ENCODE peak calls at places on chromosome 3, in eight cellular contexts. H is ascending aorta, L is body of pancreas, N is GM23338, W is cardiac muscle cell, D is BE2C, C is upper lobe of left lung, T is mammary epithelial cell. J is an unnamed sample. For H3K4me1, the result is how much of the 10 kb centered on the place peaks cover.

GRCh38 chr3:46065294-46065705 is 38.0 kb upstream of the XCR1 start:
- DNase-seq in H (no peak), L (peak), N (no peak), W (peak), D (peak), C (peak), T (peak), J (no peak)

GRCh38 chr3:129441782-129442181 is 1.8 kb downstream of the IFT122 start:
- DNase-seq in H (no peak), L (peak), N (no peak), W (peak), D (peak), C (no peak), T (no peak), J (no peak)

GRCh38 chr3:51802091-51802720 is 23.2 kb upstream of the IQCF6 start:
- DNase-seq in H (no peak), L (no peak), N (peak), W (peak), D (no peak), C (no peak), T (no peak), J (no peak)

GRCh38 chr3:150407818-150408231 is 273 bp upstream of the TSC22D2 start:
- DNase-seq in H (peak), L (peak), N (peak), W (no peak), D (peak), C (peak), T (no peak), J (no peak)

GRCh38 chr3:129836381-129837056 is 57.0 kb downstream of the TMCC1 start:
- DNase-seq in H (no peak), L (no peak), N (peak), W (no peak), D (no peak), C (no peak), T (no peak), J (no peak)

GRCh38 chr3:52532517-52532837 is 1.2 kb downstream of the NT5DC2 start:
- DNase-seq in H (no peak), L (peak), N (no peak), W (no peak), D (peak), C (peak), T (no peak), J (no peak)

GRCh38 chr3:153961498-153961897 is 159.7 kb upstream of the ARHGEF26 start:
- DNase-seq in H (no peak), L (no peak), N (peak), W (peak), D (no peak), C (no peak), T (no peak), J (no peak)

GRCh38 chr3:58998476-58999117 is 51.2 kb downstream of the CFAP20DC start:
- DNase-seq in H (no peak), L (no peak), N (no peak), W (no peak), D (peak), C (no peak), T (peak), J (no peak)

GRCh38 chr3:100040846-100041245 is 73.5 kb downstream of the FILIP1L start:
- DNase-seq in H (no peak), L (no peak), N (no peak), W (no peak), D (no peak), C (no peak), T (no peak), J (no peak)

GRCh38 chr3:49415931-49416601 is 3.8 kb downstream of the TCTA start:
- DNase-seq in H (no peak), L (peak), N (no peak), W (no peak), D (no peak), C (peak), T (no peak), J (no peak)

GRCh38 chr3:177832862-177833261 is 635.6 kb upstream of the TBL1XR1 start:
- DNase-seq in H (no peak), L (no peak), N (no peak), W (no peak), D (no peak), C (no peak), T (no peak), J (no peak)

GRCh38 chr3:66140763-66141372 is 79.9 kb upstream of the SLC25A26 start:
- DNase-seq in H (no peak), L (no peak), N (no peak), W (no peak), D (no peak), C (no peak), T (peak), J (no peak)

GRCh38 chr3:128436214-128436613 is 30.5 kb downstream of the DNAJB8 start:
- DNase-seq in H (no peak), L (no peak), N (no peak), W (no peak), D (peak), C (no peak), T (no peak), J (no peak)

GRCh38 chr3:25781758-25782594 is 1.3 kb downstream of the NGLY1 start:
- DNase-seq in H (no peak), L (no peak), N (no peak), W (no peak), D (no peak), C (no peak), T (no peak), J (no peak)

GRCh38 chr3:45560270-45561020 is 34.1 kb upstream of the LIMD1 start:
- DNase-seq in H (peak), L (peak), N (no peak), W (no peak), D (no peak), C (no peak), T (no peak), J (no peak)

GRCh38 chr3:108134555-108134880 is 43.7 kb upstream of the CD47 start:
- DNase-seq in H (no peak), L (no peak), N (no peak), W (no peak), D (no peak), C (no peak), T (no peak), J (no peak)
- H3K4me3 ChIP-seq in H (no peak), L (no peak), N (no peak), W (no peak), D (no peak), C (no peak), T (no peak), J (no peak)

GRCh38 chr3:195117978-195118581 is 152.9 kb downstream of the XXYLT1 start:
- DNase-seq in H (no peak), L (no peak), N (peak), W (no peak), D (no peak), C (no peak), T (peak), J (peak)
- TF ChIP-seq CTCF in H (no peak), L (no peak), N (peak), W (peak), D (no peak), C (no peak), T (no peak), J (peak)

GRCh38 chr3:133451309-133451708 is 51.5 kb downstream of the BFSP2 start:
- DNase-seq in H (no peak), L (no peak), N (no peak), W (no peak), D (no peak), C (no peak), T (no peak), J (no peak)
- H3K4me1 ChIP-seq in H (under half), L (under half), N (under half), W (under half), D (under half), C (under half), T (under half), J (under half)

GRCh38 chr3:123616593-123616992 is 31.7 kb upstream of the HACD2 start:
- DNase-seq in H (no peak), L (no peak), N (no peak), W (no peak), D (no peak), C (no peak), T (no peak), J (no peak)

GRCh38 chr3:123621510-123622189 is 36.8 kb upstream of the HACD2 start:
- DNase-seq in H (no peak), L (no peak), N (no peak), W (no peak), D (no peak), C (no peak), T (no peak), J (peak)

GRCh38 chr3:123620338-123620737 is 35.5 kb upstream of the HACD2 start:
- DNase-seq in H (no peak), L (no peak), N (no peak), W (no peak), D (no peak), C (no peak), T (peak), J (no peak)

GRCh38 chr3:123618768-123619484 is 34.1 kb upstream of the HACD2 start:
- DNase-seq in H (peak), L (peak), N (no peak), W (peak), D (peak), C (peak), T (peak), J (no peak)

GRCh38 chr3:123618076-123618703 is 33.3 kb upstream of the HACD2 start:
- DNase-seq in H (no peak), L (no peak), N (no peak), W (no peak), D (no peak), C (no peak), T (no peak), J (no peak)
- H3K4me3 ChIP-seq in H (peak), L (no peak), N (no peak), W (no peak), D (no peak), C (no peak), T (no peak), J (no peak)

GRCh38 chr3:55519016-55519415 is 31.9 kb upstream of the WNT5A start:
- DNase-seq in H (no peak), L (no peak), N (no peak), W (no peak), D (no peak), C (no peak), T (peak), J (peak)

GRCh38 chr3:55521086-55522060 is 34.3 kb upstream of the WNT5A start:
- DNase-seq in H (no peak), L (no peak), N (peak), W (no peak), D (no peak), C (no peak), T (peak), J (no peak)

GRCh38 chr3:55516391-55517030 is 29.4 kb upstream of the WNT5A start:
- DNase-seq in H (no peak), L (no peak), N (no peak), W (no peak), D (no peak), C (no peak), T (no peak), J (no peak)

GRCh38 chr3:55515550-55516246 is 28.6 kb upstream of the WNT5A start:
- DNase-seq in H (no peak), L (no peak), N (no peak), W (no peak), D (no peak), C (no peak), T (no peak), J (no peak)

DNA sequence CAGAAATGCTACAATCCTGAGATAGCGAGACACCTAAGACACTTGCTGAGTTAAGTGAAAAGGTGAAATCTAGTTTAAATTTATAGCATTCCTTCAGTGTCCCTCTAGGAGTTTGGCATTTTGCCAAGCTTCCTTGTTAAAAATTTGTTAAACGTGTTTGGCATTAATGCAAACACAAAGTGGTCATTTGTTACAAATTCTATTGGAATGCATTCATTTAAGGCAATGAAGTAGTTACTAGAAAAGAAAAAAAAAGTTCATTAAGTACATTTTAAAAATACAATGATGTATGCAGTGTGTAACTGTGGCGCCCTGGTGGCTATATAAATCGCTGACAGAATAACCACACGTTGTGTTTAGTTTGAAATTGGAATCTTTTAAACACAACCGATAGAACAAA is 31.3 kb upstream of the WNT5A start:
- DNase-seq in H (no peak), L (no peak), N (no peak), W (no peak), D (no peak), C (no peak), T (peak), J (no peak)
- TF ChIP-seq CTCF in H (no peak), L (no peak), N (no peak), W (no peak), D (no peak), C (no peak), T (peak), J (no peak)

DNA sequence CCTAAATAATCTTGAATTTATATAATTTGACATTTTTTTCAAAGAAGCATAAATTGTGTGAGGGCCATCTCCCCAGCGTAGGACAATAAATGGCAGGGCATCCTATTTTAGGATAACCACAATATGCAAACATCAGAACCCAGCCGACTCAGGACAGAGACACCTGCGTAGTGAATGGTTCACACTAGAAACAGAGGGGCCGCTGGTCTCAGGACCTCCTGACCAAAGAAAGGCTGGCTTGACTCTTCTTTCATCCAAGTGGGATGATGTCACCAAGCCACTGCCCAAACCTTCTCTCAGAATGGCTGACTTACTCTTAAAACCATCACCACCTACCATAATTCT is 162.1 kb downstream of the FOXP1 start:
- DNase-seq in H (no peak), L (no peak), N (no peak), W (no peak), D (no peak), C (no peak), T (no peak), J (no peak)
- H3K4me1 ChIP-seq in H (under half), L (under half), N (under half), W (under half), D (under half), C (under half), T (under half), J (under half)

GRCh38 chr3:11847607-11848006 is 922 bp upstream of the TAMM41 start:
- DNase-seq in H (no peak), L (peak), N (no peak), W (no peak), D (no peak), C (no peak), T (no peak), J (no peak)

GRCh38 chr3:11846281-11847034 is at the start of gene TAMM41:
- DNase-seq in H (peak), L (peak), N (peak), W (peak), D (peak), C (peak), T (peak), J (peak)

GRCh38 chr3:11845661-11846060 is 1.0 kb downstream of the TAMM41 start:
- DNase-seq in H (no peak), L (no peak), N (no peak), W (no peak), D (no peak), C (no peak), T (no peak), J (no peak)

GRCh38 chr3:11844891-11845290 is 1.8 kb downstream of the TAMM41 start:
- DNase-seq in H (no peak), L (no peak), N (no peak), W (no peak), D (no peak), C (no peak), T (no peak), J (no peak)

DNA sequence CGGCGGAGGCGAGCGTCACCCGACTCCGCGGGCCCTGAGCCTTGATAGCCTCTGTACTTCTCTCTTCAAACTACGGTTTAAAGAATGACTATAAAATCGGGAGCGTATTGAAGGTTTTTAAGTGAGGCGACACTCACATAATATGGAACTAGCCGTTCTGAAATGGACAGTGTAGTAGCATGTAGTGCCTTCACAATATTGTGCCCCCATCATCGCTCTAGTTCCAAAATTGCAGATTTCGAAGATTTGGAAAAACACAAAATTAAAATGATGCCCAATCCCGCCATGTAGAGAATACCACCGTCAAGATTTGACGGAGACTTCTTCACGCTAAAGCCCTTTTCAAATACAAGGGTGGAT is 330 bp upstream of the TAMM41 start:
- DNase-seq in H (no peak), L (no peak), N (no peak), W (no peak), D (no peak), C (no peak), T (no peak), J (no peak)
- H3K4me3 ChIP-seq in H (peak), L (peak), N (peak), W (peak), D (peak), C (peak), T (peak), J (peak)

GRCh38 chr3:72618739-72619138 is 229.5 kb downstream of the SHQ1 start:
- DNase-seq in H (no peak), L (peak), N (no peak), W (no peak), D (no peak), C (no peak), T (no peak), J (no peak)
- TF ChIP-seq CTCF in H (no peak), L (no peak), N (no peak), W (no peak), D (no peak), C (no peak), T (no peak), J (no peak)